ENCODE peak calls at places on chromosome 16, in ten cellular contexts. One of them, this sample, is unnamed.

GRCh38 chr16:85326113-85326793 is 214.0 kb upstream of the CIBAR2 start:
- DNase-seq in CD4-positive, alpha-beta memory T cell: no peak
- DNase-seq in foreskin fibroblast: no peak
- DNase-seq in CD8-positive, alpha-beta T cell: no peak
- DNase-seq in mesenchymal stem cell: peak
- DNase-seq in fibroblast of lung: peak
- DNase-seq in SJCRH30: no peak
- DNase-seq in transverse colon: no peak
- DNase-seq in body of pancreas: no peak
- DNase-seq in mammary epithelial cell: no peak
- DNase-seq in this sample: no peak

GRCh38 chr16:83458612-83459011 is 349.2 kb upstream of the HSBP1 start:
- DNase-seq in body of pancreas: no peak
- DNase-seq in transverse colon: no peak
- DNase-seq in foreskin fibroblast: peak
- DNase-seq in CD4-positive, alpha-beta memory T cell: no peak
- DNase-seq in CD8-positive, alpha-beta T cell: no peak
- DNase-seq in SJCRH30: no peak
- DNase-seq in fibroblast of lung: peak
- DNase-seq in mammary epithelial cell: peak
- DNase-seq in mesenchymal stem cell: peak
- DNase-seq in this sample: no peak

GRCh38 chr16:86298166-86299131 is 211.9 kb upstream of the FOXF1 start:
- DNase-seq in fibroblast of lung: peak
- DNase-seq in transverse colon: peak
- DNase-seq in CD8-positive, alpha-beta T cell: no peak
- DNase-seq in SJCRH30: no peak
- DNase-seq in foreskin fibroblast: peak
- DNase-seq in CD4-positive, alpha-beta memory T cell: no peak
- DNase-seq in mesenchymal stem cell: peak
- DNase-seq in body of pancreas: peak
- DNase-seq in mammary epithelial cell: no peak
- DNase-seq in this sample: no peak

GRCh38 chr16:81646561-81646960 is 132.5 kb upstream of the PLCG2 start:
- DNase-seq in CD4-positive, alpha-beta memory T cell: no peak
- DNase-seq in body of pancreas: no peak
- DNase-seq in mammary epithelial cell: peak
- DNase-seq in foreskin fibroblast: peak
- DNase-seq in CD8-positive, alpha-beta T cell: no peak
- DNase-seq in transverse colon: no peak
- DNase-seq in mesenchymal stem cell: peak
- DNase-seq in fibroblast of lung: peak
- DNase-seq in SJCRH30: no peak
- DNase-seq in this sample: no peak

GRCh38 chr16:31472559-31473203 is 729 bp downstream of the TGFB1I1 start:
- DNase-seq in mesenchymal stem cell: peak
- DNase-seq in fibroblast of lung: peak
- DNase-seq in CD4-positive, alpha-beta memory T cell: peak
- DNase-seq in SJCRH30: peak
- DNase-seq in foreskin fibroblast: peak
- DNase-seq in mammary epithelial cell: peak
- DNase-seq in transverse colon: peak
- DNase-seq in body of pancreas: peak
- DNase-seq in CD8-positive, alpha-beta T cell: peak
- DNase-seq in this sample: peak

GRCh38 chr16:25258856-25259179 is 1.2 kb upstream of the ZKSCAN2 start:
- DNase-seq in CD4-positive, alpha-beta memory T cell: peak
- DNase-seq in SJCRH30: no peak
- DNase-seq in mammary epithelial cell: no peak
- DNase-seq in body of pancreas: no peak
- DNase-seq in fibroblast of lung: no peak
- DNase-seq in mesenchymal stem cell: no peak
- DNase-seq in transverse colon: no peak
- DNase-seq in CD8-positive, alpha-beta T cell: peak
- DNase-seq in foreskin fibroblast: no peak
- DNase-seq in this sample: no peak

GRCh38 chr16:17266606-17267313 is 204.0 kb downstream of the XYLT1 start:
- DNase-seq in SJCRH30: no peak
- DNase-seq in CD8-positive, alpha-beta T cell: no peak
- DNase-seq in mammary epithelial cell: no peak
- DNase-seq in foreskin fibroblast: no peak
- DNase-seq in CD4-positive, alpha-beta memory T cell: no peak
- DNase-seq in mesenchymal stem cell: no peak
- DNase-seq in transverse colon: peak
- DNase-seq in body of pancreas: peak
- DNase-seq in fibroblast of lung: no peak
- DNase-seq in this sample: peak

GRCh38 chr16:59878479-59878878 is 1144.4 kb upstream of the GOT2 start:
- DNase-seq in CD8-positive, alpha-beta T cell: no peak
- DNase-seq in mesenchymal stem cell: no peak
- DNase-seq in SJCRH30: peak
- DNase-seq in transverse colon: no peak
- DNase-seq in fibroblast of lung: peak
- DNase-seq in body of pancreas: peak
- DNase-seq in CD4-positive, alpha-beta memory T cell: no peak
- DNase-seq in foreskin fibroblast: peak
- DNase-seq in mammary epithelial cell: peak
- DNase-seq in this sample: no peak

DNA sequence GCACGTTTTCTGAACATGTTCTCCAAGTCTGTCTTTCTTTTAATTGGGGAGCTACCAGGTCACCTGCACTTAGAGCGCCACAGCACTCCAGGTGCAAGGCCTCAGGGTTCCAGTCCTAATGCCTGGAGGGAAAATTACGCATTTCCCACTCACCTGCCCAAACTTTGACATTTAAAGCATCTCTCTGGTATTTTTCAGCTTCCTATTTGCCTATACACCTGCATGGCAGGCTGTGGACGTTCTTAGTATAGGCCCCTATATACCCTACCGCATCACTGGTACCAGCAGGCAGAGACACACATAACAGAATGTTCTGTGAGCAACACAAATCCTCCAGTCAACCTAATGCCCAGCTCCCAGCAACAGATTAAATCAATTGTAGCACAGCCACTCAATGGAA is 213.3 kb downstream of the MRTFB start:
- DNase-seq in CD8-positive, alpha-beta T cell: no peak
- DNase-seq in fibroblast of lung: no peak
- DNase-seq in body of pancreas: no peak
- DNase-seq in foreskin fibroblast: no peak
- DNase-seq in mesenchymal stem cell: no peak
- DNase-seq in SJCRH30: no peak
- DNase-seq in transverse colon: no peak
- DNase-seq in CD4-positive, alpha-beta memory T cell: no peak
- DNase-seq in mammary epithelial cell: no peak
- DNase-seq in this sample: no peak
- H3K4me3 ChIP-seq in CD8-positive, alpha-beta T cell: no peak
- H3K4me3 ChIP-seq in fibroblast of lung: no peak
- H3K4me3 ChIP-seq in body of pancreas: no peak
- H3K4me3 ChIP-seq in foreskin fibroblast: no peak
- H3K4me3 ChIP-seq in mesenchymal stem cell: no peak
- H3K4me3 ChIP-seq in SJCRH30: no peak
- H3K4me3 ChIP-seq in transverse colon: no peak
- H3K4me3 ChIP-seq in CD4-positive, alpha-beta memory T cell: no peak
- H3K4me3 ChIP-seq in mammary epithelial cell: no peak
- H3K4me3 ChIP-seq in this sample: no peak

GRCh38 chr16:27824786-27825185 is 238.7 kb downstream of the GSG1L start:
- DNase-seq in transverse colon: no peak
- DNase-seq in mammary epithelial cell: no peak
- DNase-seq in body of pancreas: no peak
- DNase-seq in SJCRH30: no peak
- DNase-seq in CD8-positive, alpha-beta T cell: no peak
- DNase-seq in fibroblast of lung: no peak
- DNase-seq in foreskin fibroblast: no peak
- DNase-seq in mesenchymal stem cell: no peak
- DNase-seq in CD4-positive, alpha-beta memory T cell: no peak
- DNase-seq in this sample: no peak

GRCh38 chr16:27827765-27828164 is 235.7 kb downstream of the GSG1L start:
- DNase-seq in CD8-positive, alpha-beta T cell: no peak
- DNase-seq in foreskin fibroblast: no peak
- DNase-seq in mesenchymal stem cell: no peak
- DNase-seq in body of pancreas: no peak
- DNase-seq in mammary epithelial cell: no peak
- DNase-seq in fibroblast of lung: no peak
- DNase-seq in SJCRH30: no peak
- DNase-seq in CD4-positive, alpha-beta memory T cell: no peak
- DNase-seq in transverse colon: no peak
- DNase-seq in this sample: no peak

GRCh38 chr16:27824006-27824405 is 239.5 kb downstream of the GSG1L start:
- DNase-seq in SJCRH30: no peak
- DNase-seq in body of pancreas: no peak
- DNase-seq in fibroblast of lung: no peak
- DNase-seq in mammary epithelial cell: no peak
- DNase-seq in CD4-positive, alpha-beta memory T cell: no peak
- DNase-seq in transverse colon: no peak
- DNase-seq in foreskin fibroblast: no peak
- DNase-seq in mesenchymal stem cell: no peak
- DNase-seq in CD8-positive, alpha-beta T cell: no peak
- DNase-seq in this sample: no peak

GRCh38 chr16:27826893-27827289 is 236.6 kb downstream of the GSG1L start:
- DNase-seq in CD4-positive, alpha-beta memory T cell: no peak
- DNase-seq in fibroblast of lung: no peak
- DNase-seq in mammary epithelial cell: no peak
- DNase-seq in SJCRH30: no peak
- DNase-seq in transverse colon: no peak
- DNase-seq in mesenchymal stem cell: no peak
- DNase-seq in foreskin fibroblast: no peak
- DNase-seq in CD8-positive, alpha-beta T cell: no peak
- DNase-seq in body of pancreas: no peak
- DNase-seq in this sample: no peak

DNA sequence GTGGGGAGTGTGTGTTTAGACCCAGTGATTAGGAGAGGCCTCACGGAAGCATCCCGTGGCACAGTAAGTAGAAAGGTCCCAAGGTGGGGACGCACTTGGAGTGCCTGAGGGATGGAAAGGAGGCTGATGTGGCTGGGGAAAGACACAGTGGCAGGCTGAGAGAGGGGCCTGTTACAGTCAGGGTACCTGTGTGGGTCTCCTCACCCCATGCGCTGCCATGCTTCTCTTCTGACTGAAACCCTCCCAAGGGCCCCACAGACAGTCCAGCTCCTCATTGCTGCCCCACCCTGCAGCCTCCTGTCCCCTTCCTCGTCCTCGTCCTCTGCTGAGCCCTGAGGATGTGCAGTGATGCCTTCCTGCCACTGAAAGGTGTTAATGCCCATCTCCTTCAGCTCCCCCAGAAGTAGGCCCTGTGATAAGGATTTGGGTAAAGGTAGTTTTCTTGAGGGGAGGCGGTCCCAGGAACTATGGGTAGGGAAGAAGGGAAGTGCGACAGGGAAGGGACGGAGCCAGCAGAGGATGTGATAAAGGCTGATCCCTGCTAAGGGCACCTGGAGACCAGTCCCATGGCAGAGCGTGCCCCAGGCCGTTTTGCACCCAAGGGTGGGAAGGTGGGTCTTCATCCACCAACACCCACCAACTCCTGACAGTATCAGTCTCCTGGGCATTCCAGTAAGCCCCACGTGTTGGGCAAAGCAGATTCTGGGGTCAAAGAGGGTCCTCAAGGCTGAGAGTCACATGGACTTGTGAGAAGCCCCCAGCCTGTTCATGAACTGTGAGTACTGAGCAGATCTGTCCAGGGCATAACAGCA is 237.2 kb downstream of the GSG1L start:
- DNase-seq in mammary epithelial cell: no peak
- DNase-seq in mesenchymal stem cell: no peak
- DNase-seq in SJCRH30: no peak
- DNase-seq in transverse colon: no peak
- DNase-seq in fibroblast of lung: no peak
- DNase-seq in body of pancreas: no peak
- DNase-seq in CD8-positive, alpha-beta T cell: no peak
- DNase-seq in CD4-positive, alpha-beta memory T cell: no peak
- DNase-seq in foreskin fibroblast: no peak
- DNase-seq in this sample: no peak
- H3K4me3 ChIP-seq in mammary epithelial cell: no peak
- H3K4me3 ChIP-seq in mesenchymal stem cell: no peak
- H3K4me3 ChIP-seq in SJCRH30: no peak
- H3K4me3 ChIP-seq in transverse colon: no peak
- H3K4me3 ChIP-seq in fibroblast of lung: no peak
- H3K4me3 ChIP-seq in body of pancreas: no peak
- H3K4me3 ChIP-seq in CD8-positive, alpha-beta T cell: no peak
- H3K4me3 ChIP-seq in CD4-positive, alpha-beta memory T cell: no peak
- H3K4me3 ChIP-seq in foreskin fibroblast: no peak
- H3K4me3 ChIP-seq in this sample: no peak

DNA sequence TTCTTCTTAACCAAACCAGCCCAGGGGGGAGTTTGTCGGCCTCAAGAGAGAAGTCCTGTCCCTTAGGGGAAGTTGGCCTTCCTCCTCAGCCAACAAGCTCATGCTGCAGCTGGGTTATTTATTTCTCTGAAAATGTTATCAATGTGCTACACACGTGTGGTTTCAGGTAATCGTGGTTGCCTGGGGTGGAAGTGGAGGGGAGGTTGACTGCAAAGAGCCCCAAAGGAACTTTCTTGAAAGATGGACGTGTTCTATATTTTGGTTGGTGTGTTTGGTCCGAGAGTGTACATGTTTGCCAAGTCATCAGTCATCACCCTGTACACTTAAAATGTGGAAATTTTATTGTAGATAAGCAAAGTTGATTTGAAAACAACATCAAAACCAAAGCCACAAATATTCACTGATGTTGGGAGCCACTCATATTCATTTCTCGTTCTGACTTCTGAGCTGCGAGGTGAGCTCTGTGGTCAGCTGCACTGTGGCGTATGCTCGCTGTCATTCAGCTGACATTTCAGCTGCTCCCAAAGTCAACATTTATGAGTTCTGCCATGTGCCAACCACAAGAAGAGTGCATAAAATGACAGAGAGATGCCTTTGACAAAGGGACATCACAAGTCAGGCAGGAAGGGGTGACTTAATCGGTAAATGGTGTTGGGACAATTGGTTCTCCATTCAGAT is 26.5 kb upstream of the ADGRG1 start:
- DNase-seq in SJCRH30: peak
- DNase-seq in foreskin fibroblast: no peak
- DNase-seq in transverse colon: no peak
- DNase-seq in mammary epithelial cell: no peak
- DNase-seq in CD4-positive, alpha-beta memory T cell: peak
- DNase-seq in mesenchymal stem cell: no peak
- DNase-seq in CD8-positive, alpha-beta T cell: peak
- DNase-seq in body of pancreas: peak
- DNase-seq in fibroblast of lung: no peak
- DNase-seq in this sample: no peak
- H3K4me3 ChIP-seq in SJCRH30: no peak
- H3K4me3 ChIP-seq in foreskin fibroblast: no peak
- H3K4me3 ChIP-seq in transverse colon: no peak
- H3K4me3 ChIP-seq in mammary epithelial cell: no peak
- H3K4me3 ChIP-seq in CD4-positive, alpha-beta memory T cell: no peak
- H3K4me3 ChIP-seq in mesenchymal stem cell: no peak
- H3K4me3 ChIP-seq in CD8-positive, alpha-beta T cell: peak
- H3K4me3 ChIP-seq in body of pancreas: no peak
- H3K4me3 ChIP-seq in fibroblast of lung: no peak
- H3K4me3 ChIP-seq in this sample: no peak

DNA sequence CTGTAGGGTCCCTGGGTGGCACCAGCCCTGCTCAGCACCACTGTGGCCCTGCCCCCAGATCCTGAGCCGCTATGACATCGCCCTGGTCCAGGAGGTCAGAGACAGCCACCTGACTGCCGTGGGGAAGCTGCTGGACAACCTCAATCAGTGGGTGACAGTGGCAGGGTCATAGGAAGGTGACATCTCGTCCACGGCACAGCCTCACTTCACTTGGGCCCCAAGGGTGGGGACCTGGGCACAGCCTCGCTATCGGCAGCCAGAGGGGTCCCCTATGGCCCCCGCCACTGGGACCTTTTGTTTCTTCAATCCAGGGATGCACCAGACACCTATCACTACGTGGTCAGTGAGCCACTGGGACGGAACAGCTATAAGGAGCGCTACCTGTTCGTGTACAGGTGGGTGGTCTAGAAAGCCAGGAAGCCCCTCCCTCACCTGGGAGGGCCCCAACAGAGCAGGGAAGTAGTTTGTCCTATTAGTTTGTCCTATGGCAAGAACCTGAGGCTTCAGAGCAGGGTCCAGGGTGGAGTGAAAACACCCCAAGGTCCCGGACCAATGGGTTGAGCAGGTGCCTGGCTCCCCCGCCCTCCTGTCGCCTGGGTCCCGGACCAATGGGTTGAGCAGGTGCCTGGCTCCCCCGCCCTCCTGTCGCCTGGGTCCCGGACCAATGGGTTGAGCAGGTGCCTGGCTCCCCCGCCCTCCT is 1.4 kb downstream of the DNASE1 start:
- DNase-seq in CD8-positive, alpha-beta T cell: no peak
- DNase-seq in mammary epithelial cell: no peak
- DNase-seq in fibroblast of lung: no peak
- DNase-seq in transverse colon: no peak
- DNase-seq in foreskin fibroblast: no peak
- DNase-seq in mesenchymal stem cell: no peak
- DNase-seq in SJCRH30: no peak
- DNase-seq in body of pancreas: peak
- DNase-seq in CD4-positive, alpha-beta memory T cell: no peak
- DNase-seq in this sample: no peak
- H3K4me3 ChIP-seq in CD8-positive, alpha-beta T cell: no peak
- H3K4me3 ChIP-seq in mammary epithelial cell: no peak
- H3K4me3 ChIP-seq in fibroblast of lung: no peak
- H3K4me3 ChIP-seq in transverse colon: no peak
- H3K4me3 ChIP-seq in foreskin fibroblast: no peak
- H3K4me3 ChIP-seq in mesenchymal stem cell: no peak
- H3K4me3 ChIP-seq in SJCRH30: no peak
- H3K4me3 ChIP-seq in body of pancreas: no peak
- H3K4me3 ChIP-seq in CD4-positive, alpha-beta memory T cell: no peak
- H3K4me3 ChIP-seq in this sample: no peak